ENCODE peak calls at places on chromosomes 7 and 10, in seven cellular contexts. One of them, this sample, is unnamed. For H3K4me1, the result is how much of the 10 kb centered on the place peaks cover.

GRCh38 chr10:86598151-86598550 is 56.2 kb upstream of the OPN4 start:
- DNase-seq in IMR-90: peak
- DNase-seq in lower lobe of right lung: no peak
- DNase-seq in CD8-positive, alpha-beta T cell: no peak
- DNase-seq in PC-3: no peak
- DNase-seq in ovary: no peak
- DNase-seq in cardiac muscle cell: peak
- DNase-seq in this sample: no peak

GRCh38 chr7:20778063-20778721 is 8.5 kb downstream of the SP8 start:
- DNase-seq in IMR-90: no peak
- DNase-seq in lower lobe of right lung: peak
- DNase-seq in CD8-positive, alpha-beta T cell: no peak
- DNase-seq in PC-3: peak
- DNase-seq in ovary: no peak
- DNase-seq in cardiac muscle cell: peak
- DNase-seq in this sample: peak

GRCh38 chr7:149767068-149767467 is 6.3 kb downstream of the ZNF467 start:
- DNase-seq in IMR-90: no peak
- DNase-seq in lower lobe of right lung: no peak
- DNase-seq in CD8-positive, alpha-beta T cell: no peak
- DNase-seq in PC-3: no peak
- DNase-seq in ovary: no peak
- DNase-seq in cardiac muscle cell: no peak
- DNase-seq in this sample: no peak

GRCh38 chr10:23157691-23158369 is 34.3 kb upstream of the PTF1A start:
- DNase-seq in IMR-90: peak
- DNase-seq in lower lobe of right lung: no peak
- DNase-seq in CD8-positive, alpha-beta T cell: no peak
- DNase-seq in PC-3: peak
- DNase-seq in ovary: no peak
- DNase-seq in cardiac muscle cell: peak
- DNase-seq in this sample: no peak

GRCh38 chr7:12550956-12551355 is 19.6 kb upstream of the SCIN start:
- DNase-seq in IMR-90: peak
- DNase-seq in lower lobe of right lung: no peak
- DNase-seq in CD8-positive, alpha-beta T cell: no peak
- DNase-seq in PC-3: no peak
- DNase-seq in ovary: no peak
- DNase-seq in cardiac muscle cell: no peak
- DNase-seq in this sample: no peak

GRCh38 chr10:52216852-52217251 is 97.2 kb upstream of the DKK1 start:
- DNase-seq in IMR-90: peak
- DNase-seq in lower lobe of right lung: no peak
- DNase-seq in CD8-positive, alpha-beta T cell: no peak
- DNase-seq in PC-3: peak
- DNase-seq in ovary: no peak
- DNase-seq in cardiac muscle cell: peak
- DNase-seq in this sample: no peak

GRCh38 chr10:130038019-130038555 is 72.5 kb downstream of the C10orf143 start:
- DNase-seq in IMR-90: no peak
- DNase-seq in lower lobe of right lung: no peak
- DNase-seq in CD8-positive, alpha-beta T cell: no peak
- DNase-seq in PC-3: no peak
- DNase-seq in ovary: no peak
- DNase-seq in cardiac muscle cell: no peak
- DNase-seq in this sample: peak

GRCh38 chr10:97640868-97641811 is 669 bp downstream of the PI4K2A start:
- DNase-seq in IMR-90: peak
- DNase-seq in lower lobe of right lung: peak
- DNase-seq in CD8-positive, alpha-beta T cell: no peak
- DNase-seq in PC-3: no peak
- DNase-seq in ovary: peak
- DNase-seq in cardiac muscle cell: peak
- DNase-seq in this sample: peak

GRCh38 chr10:74612195-74612594 is 214.2 kb upstream of the KAT6B start:
- DNase-seq in IMR-90: peak
- DNase-seq in lower lobe of right lung: no peak
- DNase-seq in CD8-positive, alpha-beta T cell: no peak
- DNase-seq in PC-3: peak
- DNase-seq in ovary: no peak
- DNase-seq in cardiac muscle cell: peak
- DNase-seq in this sample: no peak

GRCh38 chr7:10706875-10707493 is 266.7 kb upstream of the PHF14 start:
- DNase-seq in IMR-90: no peak
- DNase-seq in lower lobe of right lung: no peak
- DNase-seq in CD8-positive, alpha-beta T cell: no peak
- DNase-seq in PC-3: no peak
- DNase-seq in ovary: no peak
- DNase-seq in cardiac muscle cell: no peak
- DNase-seq in this sample: no peak

GRCh38 chr10:119663866-119664698 is 12.9 kb downstream of the BAG3 start:
- DNase-seq in IMR-90: no peak
- DNase-seq in lower lobe of right lung: no peak
- DNase-seq in CD8-positive, alpha-beta T cell: no peak
- DNase-seq in PC-3: no peak
- DNase-seq in ovary: no peak
- DNase-seq in cardiac muscle cell: no peak
- DNase-seq in this sample: no peak

GRCh38 chr7:138625849-138626230 is 75.3 kb downstream of the SVOPL start:
- DNase-seq in IMR-90: no peak
- DNase-seq in lower lobe of right lung: no peak
- DNase-seq in CD8-positive, alpha-beta T cell: peak
- DNase-seq in PC-3: no peak
- DNase-seq in ovary: no peak
- DNase-seq in cardiac muscle cell: no peak
- DNase-seq in this sample: no peak

GRCh38 chr10:63521389-63522128 is at the start of gene REEP3:
- DNase-seq in IMR-90: peak
- DNase-seq in lower lobe of right lung: peak
- DNase-seq in CD8-positive, alpha-beta T cell: peak
- DNase-seq in PC-3: peak
- DNase-seq in ovary: peak
- DNase-seq in cardiac muscle cell: peak
- DNase-seq in this sample: peak

GRCh38 chr7:149772821-149773425 is 465 bp downstream of the ZNF467 start:
- DNase-seq in IMR-90: no peak
- DNase-seq in lower lobe of right lung: peak
- DNase-seq in CD8-positive, alpha-beta T cell: no peak
- DNase-seq in PC-3: peak
- DNase-seq in ovary: peak
- DNase-seq in cardiac muscle cell: no peak
- DNase-seq in this sample: peak

GRCh38 chr7:115471891-115472290 is 550.0 kb downstream of the MDFIC start:
- DNase-seq in IMR-90: peak
- DNase-seq in lower lobe of right lung: no peak
- DNase-seq in CD8-positive, alpha-beta T cell: no peak
- DNase-seq in PC-3: no peak
- DNase-seq in ovary: no peak
- DNase-seq in cardiac muscle cell: peak
- DNase-seq in this sample: no peak

GRCh38 chr7:55548295-55548731 is 24.0 kb downstream of the VOPP1 start:
- DNase-seq in IMR-90: no peak
- DNase-seq in lower lobe of right lung: no peak
- DNase-seq in CD8-positive, alpha-beta T cell: no peak
- DNase-seq in PC-3: no peak
- DNase-seq in ovary: no peak
- DNase-seq in cardiac muscle cell: no peak
- DNase-seq in this sample: no peak

GRCh38 chr7:115635367-115635766 is 395.2 kb downstream of the TFEC start:
- DNase-seq in IMR-90: peak
- DNase-seq in lower lobe of right lung: no peak
- DNase-seq in CD8-positive, alpha-beta T cell: no peak
- DNase-seq in PC-3: peak
- DNase-seq in ovary: no peak
- DNase-seq in cardiac muscle cell: no peak
- DNase-seq in this sample: no peak

GRCh38 chr10:117165557-117166419 is 27.7 kb upstream of the VAX1 start:
- DNase-seq in IMR-90: peak
- DNase-seq in lower lobe of right lung: peak
- DNase-seq in CD8-positive, alpha-beta T cell: no peak
- DNase-seq in PC-3: peak
- DNase-seq in ovary: peak
- DNase-seq in cardiac muscle cell: peak
- DNase-seq in this sample: peak

GRCh38 chr10:91613411-91614253 is 19.2 kb downstream of the PPP1R3C start:
- DNase-seq in IMR-90: peak
- DNase-seq in lower lobe of right lung: no peak
- DNase-seq in CD8-positive, alpha-beta T cell: no peak
- DNase-seq in PC-3: peak
- DNase-seq in ovary: no peak
- DNase-seq in cardiac muscle cell: peak
- DNase-seq in this sample: no peak

GRCh38 chr10:5606864-5607263 is 59.5 kb downstream of the ASB13 start:
- DNase-seq in IMR-90: no peak
- DNase-seq in lower lobe of right lung: peak
- DNase-seq in CD8-positive, alpha-beta T cell: no peak
- DNase-seq in PC-3: no peak
- DNase-seq in ovary: no peak
- DNase-seq in cardiac muscle cell: no peak
- DNase-seq in this sample: no peak

GRCh38 chr10:11250304-11250703 is 232.6 kb downstream of the CELF2 start:
- DNase-seq in IMR-90: no peak
- DNase-seq in lower lobe of right lung: no peak
- DNase-seq in CD8-positive, alpha-beta T cell: no peak
- DNase-seq in PC-3: no peak
- DNase-seq in ovary: no peak
- DNase-seq in cardiac muscle cell: no peak
- DNase-seq in this sample: no peak
- H3K4me1 ChIP-seq in IMR-90: under half
- H3K4me1 ChIP-seq in lower lobe of right lung: under half
- H3K4me1 ChIP-seq in CD8-positive, alpha-beta T cell: under half
- H3K4me1 ChIP-seq in PC-3: under half
- H3K4me1 ChIP-seq in ovary: under half
- H3K4me1 ChIP-seq in cardiac muscle cell: under half
- H3K4me1 ChIP-seq in this sample: under half

DNA sequence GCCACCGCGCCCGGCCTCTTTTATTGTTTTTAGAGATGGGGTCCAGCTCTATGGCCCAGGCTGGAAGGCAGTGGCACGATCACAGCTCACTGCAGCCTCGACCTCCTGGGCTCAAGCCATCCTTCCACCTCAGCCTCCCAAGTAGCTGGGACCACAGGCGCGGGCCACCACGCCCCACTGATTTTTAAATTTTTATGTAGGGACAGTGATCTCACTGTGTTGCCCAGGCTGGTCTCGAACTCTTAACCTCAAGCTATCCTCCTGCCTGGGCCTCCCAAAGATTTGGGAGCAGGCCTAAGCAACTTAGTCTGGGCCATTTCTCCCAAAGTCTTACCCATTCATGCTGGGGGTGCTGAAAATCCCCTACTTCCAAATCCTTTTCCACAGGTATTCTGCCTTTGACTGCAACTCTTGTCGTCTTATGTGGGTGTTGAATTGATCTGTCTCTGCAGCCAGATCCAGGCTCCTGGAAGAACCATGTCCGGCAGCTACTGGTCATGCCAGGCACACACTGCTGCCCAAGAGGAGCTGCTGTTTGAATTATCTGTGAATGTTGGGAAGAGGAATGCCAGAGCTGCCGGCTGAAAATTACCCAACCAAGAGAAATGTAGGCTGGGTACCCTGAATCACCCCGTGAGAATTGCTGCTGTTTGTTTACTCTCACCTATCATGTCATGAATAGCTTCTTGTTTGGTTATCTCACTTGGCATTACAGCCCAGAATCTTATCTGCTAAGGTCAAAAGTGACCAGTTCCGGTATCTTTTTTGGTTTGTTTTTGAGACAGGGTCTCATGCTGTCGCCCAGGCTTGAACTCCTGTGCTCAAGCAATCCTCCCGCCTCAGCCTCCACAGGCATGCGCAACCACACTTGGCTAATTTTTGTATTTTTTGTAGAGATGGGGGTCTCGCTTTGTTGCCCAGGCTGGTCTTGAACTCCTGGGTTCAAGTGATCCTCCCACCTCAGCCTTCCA is 1.1 kb downstream of the ZDHHC4 start:
- DNase-seq in IMR-90: peak
- DNase-seq in lower lobe of right lung: no peak
- DNase-seq in CD8-positive, alpha-beta T cell: no peak
- DNase-seq in PC-3: peak
- DNase-seq in ovary: no peak
- DNase-seq in cardiac muscle cell: peak
- DNase-seq in this sample: no peak
- H3K4me1 ChIP-seq in IMR-90: under half
- H3K4me1 ChIP-seq in lower lobe of right lung: under half
- H3K4me1 ChIP-seq in CD8-positive, alpha-beta T cell: under half
- H3K4me1 ChIP-seq in PC-3: under half
- H3K4me1 ChIP-seq in ovary: under half
- H3K4me1 ChIP-seq in cardiac muscle cell: under half
- H3K4me1 ChIP-seq in this sample: under half

DNA sequence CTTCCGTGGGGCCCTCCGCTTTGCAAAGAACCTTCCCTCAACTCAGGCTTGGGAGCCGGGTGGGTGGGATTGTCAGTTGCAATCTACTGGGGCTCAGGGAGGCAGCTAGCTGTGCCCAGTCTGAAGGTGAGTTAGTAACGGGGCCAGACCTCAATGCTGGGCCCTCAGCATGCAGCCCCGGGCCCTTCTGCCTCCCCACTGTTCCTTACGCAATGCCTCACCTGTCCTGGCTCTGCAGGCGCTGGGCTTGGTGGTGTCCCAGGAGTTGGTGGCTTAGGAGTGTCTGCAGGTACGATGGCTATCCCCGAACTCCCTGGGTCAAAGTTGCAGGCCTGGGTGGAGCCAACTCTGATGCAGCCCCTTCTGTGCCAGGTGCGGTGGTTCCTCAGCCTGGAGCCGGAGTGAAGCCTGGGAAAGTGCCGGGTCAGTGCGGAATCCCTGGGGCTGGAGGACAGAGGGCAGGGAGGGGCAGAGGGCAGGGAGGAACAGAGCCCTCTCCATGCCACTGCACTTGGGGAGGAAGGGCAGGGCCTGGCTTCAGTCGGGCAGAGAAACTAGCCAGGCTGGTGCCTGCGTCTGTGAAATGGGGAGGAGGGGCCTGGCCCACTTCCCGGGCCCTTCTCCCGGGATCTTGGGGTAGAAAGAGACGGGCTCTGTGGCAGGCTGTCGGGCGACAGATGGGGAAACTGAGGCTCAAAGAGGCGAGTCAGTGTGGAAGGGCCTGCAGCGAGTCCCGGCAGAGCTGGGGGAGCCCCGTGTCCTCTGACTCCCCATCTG is 15.0 kb downstream of the ELN start:
- DNase-seq in IMR-90: no peak
- DNase-seq in lower lobe of right lung: no peak
- DNase-seq in CD8-positive, alpha-beta T cell: no peak
- DNase-seq in PC-3: no peak
- DNase-seq in ovary: no peak
- DNase-seq in cardiac muscle cell: no peak
- DNase-seq in this sample: no peak
- H3K4me1 ChIP-seq in IMR-90: under half
- H3K4me1 ChIP-seq in lower lobe of right lung: under half
- H3K4me1 ChIP-seq in CD8-positive, alpha-beta T cell: under half
- H3K4me1 ChIP-seq in PC-3: under half
- H3K4me1 ChIP-seq in ovary: under half
- H3K4me1 ChIP-seq in cardiac muscle cell: under half
- H3K4me1 ChIP-seq in this sample: under half

DNA sequence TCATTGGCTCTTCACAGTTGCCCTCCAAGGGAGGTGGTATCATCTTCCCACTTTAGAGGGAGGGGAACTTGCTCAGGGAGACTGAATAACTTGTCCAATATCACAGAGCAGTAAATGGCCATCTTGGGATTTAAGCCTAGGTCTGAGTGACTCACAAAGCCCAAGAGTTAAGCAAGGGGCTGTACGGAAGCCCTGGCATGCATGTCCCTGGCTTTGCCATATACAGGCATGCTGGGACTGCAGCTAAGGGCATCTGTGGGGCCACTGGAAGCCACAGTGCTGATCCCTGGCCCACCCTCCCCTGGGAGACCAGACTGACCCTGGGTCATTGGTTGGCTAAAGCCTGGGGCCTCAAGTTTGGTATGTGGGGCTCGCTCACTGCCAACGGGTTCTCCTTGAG is 3.1 kb downstream of the VSIR start:
- DNase-seq in IMR-90: peak
- DNase-seq in lower lobe of right lung: no peak
- DNase-seq in CD8-positive, alpha-beta T cell: no peak
- DNase-seq in PC-3: no peak
- DNase-seq in ovary: peak
- DNase-seq in cardiac muscle cell: peak
- DNase-seq in this sample: no peak
- H3K4me1 ChIP-seq in IMR-90: half or more
- H3K4me1 ChIP-seq in lower lobe of right lung: half or more
- H3K4me1 ChIP-seq in CD8-positive, alpha-beta T cell: half or more
- H3K4me1 ChIP-seq in PC-3: under half
- H3K4me1 ChIP-seq in ovary: under half
- H3K4me1 ChIP-seq in cardiac muscle cell: under half
- H3K4me1 ChIP-seq in this sample: half or more